ENCODE peak calls at places on chromosomes 16 and 17, in nine cellular contexts. I is CD8-positive, alpha-beta memory T cell; K is stimulated activated CD4-positive, alpha-beta T cell treated with anti-CD3 and anti-CD28 coated beads, Interleukin-2, amount 100 ng/mL, for 24 hours; T is ovary; Y is stimulated activated CD8-positive, alpha-beta memory T cell treated with anti-CD3 and anti-CD28 coated beads, Interleukin-7, amount 100 ng/mL, for 1 hour; B is pons; M is GM18507; N is Peyer's patch; U is tibial artery. S is an unnamed sample.

GRCh38 chr16:81581107-81581506 is 136.5 kb downstream of the CMIP start:
- DNase-seq in I (no peak), N (peak; percentile 74), T (no peak), B (no peak), M (no peak), K (no peak), Y (no peak), U (no peak), S (no peak)

GRCh38 chr16:79613009-79613408 is 12.5 kb upstream of the MAF start:
- DNase-seq in K (no peak), Y (no peak), T (no peak), U (no peak), I (no peak), N (no peak), M (no peak), B (no peak), S (no peak)

GRCh38 chr16:11085025-11085485 is 140.7 kb downstream of the CLEC16A start:
- DNase-seq in T (no peak), M (no peak), N (no peak), B (no peak), K (no peak), Y (no peak), U (no peak), I (no peak), S (no peak)

GRCh38 chr17:83058478-83059167 is 20.8 kb upstream of the METRNL start:
- DNase-seq in B (no peak), Y (no peak), M (no peak), U (peak; percentile 57), I (no peak), T (peak; percentile 16), N (peak; percentile 37), K (no peak), S (no peak)

GRCh38 chr17:9907883-9908648 is 3.0 kb upstream of the RCVRN start:
- DNase-seq in T (no peak), M (no peak), Y (no peak), N (no peak), I (no peak), B (no peak), U (no peak), K (no peak), S (no peak)

GRCh38 chr16:51971184-51971583 is 575.8 kb downstream of the TOX3 start:
- DNase-seq in Y (no peak), T (no peak), U (no peak), N (no peak), K (no peak), I (no peak), M (no peak), B (peak; percentile 39), S (no peak)

GRCh38 chr17:76432712-76433336 is 20.1 kb downstream of the UBE2O start:
- DNase-seq in K (no peak), Y (no peak), T (no peak), B (no peak), M (no peak), N (no peak), I (no peak), U (no peak), S (no peak)

GRCh38 chr16:85682516-85682915 is 6.2 kb downstream of the GINS2 start:
- DNase-seq in M (no peak), T (no peak), I (no peak), N (no peak), Y (no peak), B (no peak), U (no peak), K (no peak), S (no peak)

GRCh38 chr16:3980311-3981111 is 100.0 kb upstream of the CREBBP start:
- DNase-seq in B (no peak), I (no peak), Y (no peak), M (no peak), K (no peak), N (no peak), U (no peak), T (peak; percentile 68), S (no peak)

GRCh38 chr16:12057276-12057675 is 80.7 kb downstream of the SNX29 start:
- DNase-seq in M (no peak), Y (no peak), I (no peak), N (peak; percentile 47), B (peak; percentile 38), U (no peak), K (no peak), T (no peak), S (no peak)

GRCh38 chr16:83898463-83899271 is at the start of gene MLYCD:
- DNase-seq in N (peak; percentile 92), M (peak; percentile 92), K (peak; percentile 73), I (peak; percentile 70), T (peak; percentile 92), B (peak; percentile 83), Y (peak; percentile 46), U (peak; percentile 93), S (no peak)

GRCh38 chr17:1413281-1413791 is 13.3 kb upstream of the YWHAE start:
- DNase-seq in I (no peak), M (no peak), T (peak; percentile 28), Y (no peak), N (peak; percentile 81), B (no peak), U (peak; percentile 88), K (no peak), S (no peak)

GRCh38 chr16:53131363-53132071 is 76.7 kb downstream of the CHD9 start:
- DNase-seq in K (peak; percentile 71), M (peak; percentile 35), I (peak; percentile 61), N (peak; percentile 84), B (peak; percentile 39), U (peak; percentile 84), Y (peak; percentile 3), T (peak; percentile 66), S (no peak)

GRCh38 chr16:84138824-84139627 is 6.0 kb downstream of the HSDL1 start:
- DNase-seq in U (no peak), Y (no peak), B (no peak), K (no peak), N (no peak), M (no peak), T (no peak), I (no peak), S (no peak)

GRCh38 chr16:48576927-48577326 is 33.1 kb downstream of the N4BP1 start:
- DNase-seq in B (no peak), Y (no peak), N (no peak), M (no peak), K (no peak), I (no peak), U (no peak), T (no peak), S (no peak)

GRCh38 chr17:35243459-35244204 is 760 bp downstream of the SLFN5 start:
- DNase-seq in N (peak; percentile 79), Y (no peak), U (peak; percentile 83), B (peak; percentile 64), T (peak; percentile 48), I (peak; percentile 41), M (no peak), K (peak; percentile 60), S (no peak)

GRCh38 chr17:41500131-41500911 is 5.1 kb downstream of the KRT13 start:
- DNase-seq in U (no peak), Y (no peak), I (no peak), T (no peak), N (no peak), M (no peak), K (no peak), B (no peak), S (no peak)

GRCh38 chr16:21197115-21197514 is 14.3 kb downstream of the ZP2 start:
- DNase-seq in K (no peak), I (no peak), M (no peak), T (no peak), N (no peak), B (no peak), U (no peak), Y (no peak), S (no peak)

GRCh38 chr17:34117811-34118210 is 137.3 kb upstream of the CCL2 start:
- DNase-seq in I (no peak), T (no peak), U (no peak), M (no peak), B (no peak), N (no peak), K (no peak), Y (no peak), S (no peak)

S was measured in NCI-H1048.